ENCODE peak calls at places on chromosomes 16 and 17, in six cellular contexts. H, A, T, K, V and R are unnamed samples.

GRCh38 chr16:11233727-11234376 is 22.2 kb downstream of the SOCS1 start:
- DNase-seq in K (no peak), H (no peak), T (no peak), V (no peak), A (no peak), R (no peak)

GRCh38 chr16:14485131-14485551 is 144.9 kb downstream of the PARN start:
- DNase-seq in H (no peak), A (no peak), T (no peak), V (peak), K (no peak), R (peak)

GRCh38 chr16:14454391-14454790 is 175.7 kb downstream of the PARN start:
- DNase-seq in H (no peak), V (peak), T (no peak), A (no peak), K (no peak), R (peak)

GRCh38 chr17:83203073-83203471 is 123.7 kb downstream of the METRNL start:
- DNase-seq in H (no peak), T (peak), V (peak), A (peak), K (peak), R (peak)

GRCh38 chr16:82874672-82875071 is 247.9 kb downstream of the CDH13 start:
- DNase-seq in T (no peak), V (no peak), A (no peak), H (no peak), K (no peak), R (no peak)

GRCh38 chr16:997440-998051 is 16.0 kb downstream of the SOX8 start:
- DNase-seq in T (peak), H (no peak), K (no peak), A (peak), V (peak), R (peak)

GRCh38 chr17:19631905-19632304 is 16.6 kb upstream of the ALDH3A2 start:
- DNase-seq in A (no peak), V (no peak), K (no peak), T (no peak), H (no peak), R (no peak)

GRCh38 chr16:17965131-17965530 is 371.4 kb downstream of the NPIPA8 start:
- DNase-seq in T (no peak), A (no peak), H (no peak), K (no peak), V (no peak), R (no peak)

GRCh38 chr16:48597563-48598392 is 12.2 kb downstream of the N4BP1 start:
- DNase-seq in A (no peak), V (peak), T (no peak), K (no peak), H (no peak), R (peak)

GRCh38 chr17:77771587-77771986 is 186.9 kb upstream of the TNRC6C start:
- DNase-seq in K (no peak), T (no peak), V (no peak), H (no peak), A (no peak), R (no peak)

GRCh38 chr17:77774182-77774581 is 184.3 kb upstream of the TNRC6C start:
- DNase-seq in V (no peak), A (no peak), H (no peak), T (no peak), K (no peak), R (no peak)

GRCh38 chr17:77771998-77772397 is 186.5 kb upstream of the TNRC6C start:
- DNase-seq in T (no peak), H (no peak), K (no peak), V (no peak), A (no peak), R (no peak)

GRCh38 chr17:77772461-77772897 is 186.0 kb upstream of the TNRC6C start:
- DNase-seq in H (no peak), V (peak), T (peak), A (peak), K (peak), R (peak)

GRCh38 chr17:77772899-77773358 is 185.6 kb upstream of the TNRC6C start:
- DNase-seq in A (no peak), V (no peak), H (no peak), T (no peak), K (no peak), R (no peak)
- TF ChIP-seq CTCF in A (no peak), V (no peak), H (no peak), T (no peak), K (no peak), R (no peak)

GRCh38 chr16:29978564-29979270 is 5.0 kb downstream of the TAOK2 start:
- DNase-seq in T (no peak), K (peak), H (no peak), V (no peak), A (no peak), R (no peak)

GRCh38 chr16:29978081-29978480 is 4.4 kb downstream of the TAOK2 start:
- DNase-seq in V (no peak), H (no peak), K (no peak), A (no peak), T (no peak), R (no peak)

GRCh38 chr16:29975134-29975538 is 1.5 kb downstream of the TAOK2 start:
- DNase-seq in T (no peak), A (no peak), H (no peak), V (no peak), K (no peak), R (no peak)

GRCh38 chr16:29975811-29976511 is 2.3 kb downstream of the TAOK2 start:
- DNase-seq in K (peak), H (no peak), V (no peak), A (no peak), T (no peak), R (no peak)

DNA sequence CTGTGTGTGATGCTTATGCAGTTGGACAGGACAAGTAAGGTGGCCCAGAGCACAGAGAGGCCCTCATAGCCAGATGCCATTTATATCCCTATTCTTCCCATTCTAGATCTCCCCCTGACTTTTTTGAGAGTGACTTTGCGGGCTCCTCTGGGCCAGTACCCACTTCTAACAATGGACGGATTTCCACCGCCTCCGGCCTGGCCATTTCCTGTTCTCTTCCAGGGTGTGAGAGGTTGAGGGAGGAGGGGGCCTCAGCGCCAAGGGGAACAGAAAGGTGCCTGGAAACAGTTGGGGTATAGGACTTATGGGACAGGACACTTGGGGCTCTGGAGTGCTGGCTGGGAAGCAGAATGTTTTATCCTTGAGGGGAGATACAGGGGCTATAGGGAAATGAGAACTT is 3.4 kb downstream of the TAOK2 start:
- DNase-seq in K (peak), T (no peak), A (no peak), H (no peak), V (no peak), R (no peak)
- H3K4me3 ChIP-seq in K (peak), T (no peak), A (no peak), H (no peak), V (no peak), R (no peak)

GRCh38 chr17:49365667-49366066 is 3.6 kb upstream of the ZNF652 start:
- DNase-seq in H (no peak), A (no peak), V (peak), K (no peak), T (no peak), R (peak)
- TF ChIP-seq CTCF in H (peak), A (peak), V (no peak), K (no peak), T (no peak), R (peak)

GRCh38 chr17:72538443-72538842 is 417.6 kb downstream of the SOX9 start:
- DNase-seq in K (no peak), H (no peak), V (no peak), A (no peak), T (no peak), R (no peak)

GRCh38 chr17:72542317-72542716 is 421.5 kb downstream of the SOX9 start:
- DNase-seq in T (no peak), V (no peak), K (no peak), A (no peak), H (no peak), R (no peak)

GRCh38 chr17:72538921-72539352 is 418.1 kb downstream of the SOX9 start:
- DNase-seq in T (peak), K (no peak), H (no peak), A (no peak), V (no peak), R (no peak)

GRCh38 chr17:72536788-72537187 is 416.0 kb downstream of the SOX9 start:
- DNase-seq in K (no peak), A (no peak), T (no peak), H (no peak), V (no peak), R (no peak)

DNA sequence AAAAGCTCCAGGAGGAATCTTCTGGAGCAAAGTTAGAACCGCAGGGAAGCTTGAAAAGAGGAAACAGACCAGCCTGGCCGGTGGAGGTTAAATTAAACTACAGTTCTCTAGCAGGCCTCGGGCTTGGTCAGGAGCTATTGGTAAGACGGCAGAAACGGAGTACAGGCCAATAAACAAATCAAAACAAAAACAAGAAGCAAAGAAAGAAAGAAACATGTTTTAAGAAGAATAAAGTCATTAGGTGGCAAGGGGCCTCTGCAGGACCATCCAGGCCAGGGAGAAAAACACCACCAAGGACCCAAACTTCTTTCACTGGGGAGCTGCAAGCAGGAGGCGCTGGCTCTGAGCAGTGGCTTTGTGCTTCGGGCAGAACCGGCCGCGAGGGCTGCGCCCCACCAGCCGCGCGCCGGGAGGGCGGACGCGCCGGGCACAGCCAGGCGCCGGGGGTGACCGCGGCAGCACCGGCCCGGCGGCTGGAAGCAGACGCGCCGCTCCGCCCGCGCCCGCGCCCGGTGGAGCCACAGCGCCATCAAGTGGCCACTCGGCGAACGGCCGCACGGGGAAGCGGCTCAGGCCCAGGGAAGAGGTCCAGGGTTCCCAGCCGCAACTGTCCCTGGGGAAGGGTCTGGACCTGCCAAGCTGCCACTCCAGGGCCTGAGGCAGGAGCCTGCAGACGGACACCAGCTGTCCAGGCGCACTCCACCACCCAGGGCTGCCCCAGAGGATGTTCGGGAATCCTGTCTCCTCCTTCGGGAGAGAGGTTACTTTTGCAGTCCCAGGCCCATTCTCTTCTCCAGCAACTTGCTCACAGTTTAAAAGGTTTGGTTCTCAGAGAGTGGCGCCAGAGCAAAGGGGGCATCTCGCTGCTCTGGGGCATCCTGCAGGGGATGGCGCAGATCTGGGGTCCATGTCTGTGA is 419.4 kb downstream of the SOX9 start:
- DNase-seq in T (peak), K (peak), H (no peak), V (peak), A (peak), R (peak)
- H3K4me3 ChIP-seq in T (no peak), K (peak), H (no peak), V (peak), A (no peak), R (peak)

DNA sequence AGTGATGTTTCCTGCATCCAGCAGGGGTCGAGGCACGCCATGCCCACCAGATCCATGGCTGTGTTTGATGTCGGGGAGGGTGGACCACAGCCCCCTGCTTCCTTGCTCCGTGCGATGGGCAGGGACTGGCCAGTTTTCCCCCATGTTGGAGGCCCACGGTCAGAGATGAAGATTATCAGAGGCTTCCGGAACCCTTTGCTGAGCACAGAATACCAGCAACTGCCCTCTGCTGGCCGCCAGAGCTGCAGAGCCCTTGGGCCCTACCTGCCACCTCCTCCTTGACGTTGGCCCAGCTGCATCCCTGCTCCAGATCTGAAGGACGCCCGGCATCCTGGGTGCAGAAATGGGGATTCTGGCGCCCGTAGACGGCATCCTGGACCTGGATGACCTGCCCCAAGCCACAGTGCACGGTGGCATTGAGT is 23.7 kb upstream of the BCO1 start:
- DNase-seq in T (peak), A (no peak), H (peak), V (peak), K (no peak), R (peak)
- TF ChIP-seq CTCF in T (peak), A (peak), H (peak), V (peak), K (peak), R (peak)

DNA sequence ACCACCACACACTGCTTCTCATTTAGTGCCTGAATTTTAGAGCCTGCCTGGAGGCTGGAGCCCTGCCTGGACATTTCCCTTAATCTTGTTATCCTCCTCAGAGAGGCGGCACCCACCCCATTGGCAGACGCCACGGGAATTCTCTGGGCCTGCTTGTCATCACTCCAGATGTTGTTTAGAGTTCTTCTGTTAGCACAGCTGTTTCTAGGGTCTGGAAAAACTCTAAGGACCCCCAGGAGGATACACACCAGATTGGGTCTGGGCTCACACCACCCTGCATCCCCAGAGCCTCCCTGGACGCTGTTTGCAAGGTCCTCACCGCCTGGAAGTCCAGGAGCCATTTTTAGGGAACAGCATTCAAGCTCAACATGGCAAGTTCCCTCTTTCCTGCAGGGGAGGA is 565 bp upstream of the XAF1 start:
- DNase-seq in V (peak), H (no peak), K (no peak), A (peak), T (no peak), R (peak)
- H3K4me3 ChIP-seq in V (peak), H (no peak), K (peak), A (peak), T (peak), R (peak)